ENCODE peak calls at places on chromosomes 16 and 17, in six cellular contexts. One of them, this sample, is unnamed.

GRCh38 chr17:48052956-48053757 is 5.0 kb downstream of the NFE2L1 start:
- DNase-seq in H1: no peak
- DNase-seq in GM12878: no peak
- DNase-seq in HepG2: peak
- DNase-seq in K562: no peak
- DNase-seq in SK-N-SH: peak
- DNase-seq in this sample: no peak

GRCh38 chr17:74108126-74108705 is 95.3 kb upstream of the RPL38 start:
- DNase-seq in H1: no peak
- DNase-seq in GM12878: no peak
- DNase-seq in HepG2: no peak
- DNase-seq in K562: no peak
- DNase-seq in SK-N-SH: no peak
- DNase-seq in this sample: no peak

GRCh38 chr16:3645504-3646347 is 8.8 kb upstream of the DNASE1 start:
- DNase-seq in H1: peak
- DNase-seq in GM12878: no peak
- DNase-seq in HepG2: no peak
- DNase-seq in K562: peak
- DNase-seq in SK-N-SH: no peak
- DNase-seq in this sample: no peak

GRCh38 chr17:59435238-59435637 is 103.8 kb downstream of the YPEL2 start:
- DNase-seq in H1: no peak
- DNase-seq in GM12878: no peak
- DNase-seq in HepG2: no peak
- DNase-seq in K562: no peak
- DNase-seq in SK-N-SH: no peak
- DNase-seq in this sample: no peak

GRCh38 chr16:75471723-75472634 is 7.5 kb upstream of the TMEM170A start:
- DNase-seq in H1: no peak
- DNase-seq in GM12878: no peak
- DNase-seq in HepG2: peak
- DNase-seq in K562: peak
- DNase-seq in SK-N-SH: peak
- DNase-seq in this sample: peak

GRCh38 chr16:72664122-72664479 is 383.8 kb downstream of the ZFHX3 start:
- DNase-seq in H1: no peak
- DNase-seq in GM12878: no peak
- DNase-seq in HepG2: no peak
- DNase-seq in K562: no peak
- DNase-seq in SK-N-SH: no peak
- DNase-seq in this sample: no peak

GRCh38 chr17:74089869-74090464 is 113.5 kb upstream of the RPL38 start:
- DNase-seq in H1: peak
- DNase-seq in GM12878: peak
- DNase-seq in HepG2: peak
- DNase-seq in K562: peak
- DNase-seq in SK-N-SH: peak
- DNase-seq in this sample: peak

GRCh38 chr16:72677662-72678447 is 370.1 kb downstream of the ZFHX3 start:
- DNase-seq in H1: no peak
- DNase-seq in GM12878: no peak
- DNase-seq in HepG2: peak
- DNase-seq in K562: no peak
- DNase-seq in SK-N-SH: no peak
- DNase-seq in this sample: no peak

GRCh38 chr16:71916397-71916920 is 21.1 kb downstream of the IST1 start:
- DNase-seq in H1: no peak
- DNase-seq in GM12878: no peak
- DNase-seq in HepG2: no peak
- DNase-seq in K562: no peak
- DNase-seq in SK-N-SH: no peak
- DNase-seq in this sample: no peak

GRCh38 chr16:569445-570254 is at the start of gene PIGQ:
- DNase-seq in H1: no peak
- DNase-seq in GM12878: no peak
- DNase-seq in HepG2: peak
- DNase-seq in K562: peak
- DNase-seq in SK-N-SH: peak
- DNase-seq in this sample: peak

GRCh38 chr16:1338119-1338730 is 4.8 kb downstream of the BAIAP3 start:
- DNase-seq in H1: no peak
- DNase-seq in GM12878: no peak
- DNase-seq in HepG2: peak
- DNase-seq in K562: no peak
- DNase-seq in SK-N-SH: peak
- DNase-seq in this sample: no peak

GRCh38 chr16:52405441-52405840 is 141.5 kb downstream of the TOX3 start:
- DNase-seq in H1: no peak
- DNase-seq in GM12878: no peak
- DNase-seq in HepG2: no peak
- DNase-seq in K562: no peak
- DNase-seq in SK-N-SH: no peak
- DNase-seq in this sample: no peak

GRCh38 chr17:80725532-80725931 is 180.9 kb downstream of the RPTOR start:
- DNase-seq in H1: no peak
- DNase-seq in GM12878: no peak
- DNase-seq in HepG2: no peak
- DNase-seq in K562: no peak
- DNase-seq in SK-N-SH: peak
- DNase-seq in this sample: no peak

GRCh38 chr16:82368041-82368440 is 198.0 kb upstream of the MPHOSPH6 start:
- DNase-seq in H1: no peak
- DNase-seq in GM12878: no peak
- DNase-seq in HepG2: peak
- DNase-seq in K562: peak
- DNase-seq in SK-N-SH: peak
- DNase-seq in this sample: peak

GRCh38 chr16:21167360-21167759 is 8.9 kb downstream of the LDAF1 start:
- DNase-seq in H1: no peak
- DNase-seq in GM12878: no peak
- DNase-seq in HepG2: no peak
- DNase-seq in K562: no peak
- DNase-seq in SK-N-SH: no peak
- DNase-seq in this sample: no peak

GRCh38 chr17:58517928-58518609 is 3.6 kb upstream of the MTMR4 start:
- DNase-seq in H1: peak
- DNase-seq in GM12878: peak
- DNase-seq in HepG2: peak
- DNase-seq in K562: peak
- DNase-seq in SK-N-SH: peak
- DNase-seq in this sample: peak

GRCh38 chr17:35769895-35770486 is 9.3 kb downstream of the C17orf50 start:
- DNase-seq in H1: no peak
- DNase-seq in GM12878: no peak
- DNase-seq in HepG2: no peak
- DNase-seq in K562: no peak
- DNase-seq in SK-N-SH: peak
- DNase-seq in this sample: no peak

GRCh38 chr17:59618894-59619312 is 792 bp upstream of the CLTC start:
- DNase-seq in H1: no peak
- DNase-seq in GM12878: no peak
- DNase-seq in HepG2: peak
- DNase-seq in K562: no peak
- DNase-seq in SK-N-SH: peak
- DNase-seq in this sample: no peak

GRCh38 chr17:37744961-37745800 is at the start of gene HNF1B:
- DNase-seq in H1: no peak
- DNase-seq in GM12878: no peak
- DNase-seq in HepG2: peak
- DNase-seq in K562: no peak
- DNase-seq in SK-N-SH: no peak
- DNase-seq in this sample: no peak

GRCh38 chr17:36723459-36723858 is 122.1 kb downstream of the MRM1 start:
- DNase-seq in H1: no peak
- DNase-seq in GM12878: no peak
- DNase-seq in HepG2: no peak
- DNase-seq in K562: no peak
- DNase-seq in SK-N-SH: no peak
- DNase-seq in this sample: no peak

GRCh38 chr17:3914319-3914685 is 2.0 kb downstream of the P2RX1 start:
- DNase-seq in H1: no peak
- DNase-seq in GM12878: peak
- DNase-seq in HepG2: no peak
- DNase-seq in K562: no peak
- DNase-seq in SK-N-SH: no peak
- DNase-seq in this sample: peak

GRCh38 chr16:83561876-83562275 is 245.9 kb upstream of the HSBP1 start:
- DNase-seq in H1: no peak
- DNase-seq in GM12878: no peak
- DNase-seq in HepG2: peak
- DNase-seq in K562: no peak
- DNase-seq in SK-N-SH: no peak
- DNase-seq in this sample: no peak

DNA sequence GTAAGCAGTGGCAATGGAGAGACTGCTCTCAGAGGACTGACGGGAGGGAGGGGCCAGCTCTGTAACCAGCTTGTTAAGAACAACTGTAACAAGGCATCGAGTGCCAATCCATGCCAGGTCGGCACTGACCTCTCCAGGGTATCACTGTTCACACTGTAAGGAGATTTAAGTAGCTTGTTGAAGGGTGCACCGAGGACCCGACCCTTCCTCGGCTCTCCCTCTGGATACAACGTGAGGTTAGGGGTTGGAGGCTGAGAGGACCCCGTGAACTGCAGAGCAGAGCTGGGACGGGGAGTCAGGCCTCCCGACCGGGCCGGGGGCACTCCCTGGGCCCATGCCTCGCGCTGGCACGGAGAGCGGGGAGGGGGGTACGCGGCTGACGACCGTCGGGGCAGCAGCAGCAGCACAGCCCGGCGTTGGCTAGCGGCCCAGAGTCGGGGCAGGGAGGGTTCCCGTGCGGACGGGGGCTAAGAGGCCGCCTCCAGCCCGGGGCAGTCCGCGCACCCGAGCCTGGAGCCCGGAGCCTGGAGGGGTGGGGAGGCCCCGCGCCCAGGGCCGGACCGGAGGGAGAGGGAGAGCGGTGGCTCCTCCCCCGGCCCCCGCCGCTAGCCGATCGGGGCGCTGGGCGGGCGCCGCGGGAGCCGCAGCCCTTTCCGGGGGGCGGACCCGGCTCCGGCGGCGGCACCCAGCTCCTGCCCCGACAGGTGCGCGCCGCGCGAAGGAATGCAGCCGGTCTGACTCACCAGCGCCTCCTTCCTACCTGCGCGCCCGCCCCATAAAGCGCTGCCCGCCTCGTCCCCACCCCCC is at the start of gene ITGB4:
- DNase-seq in H1: peak
- DNase-seq in GM12878: no peak
- DNase-seq in HepG2: peak
- DNase-seq in K562: peak
- DNase-seq in SK-N-SH: peak
- DNase-seq in this sample: peak
- TF ChIP-seq GABPA in H1: no peak
- TF ChIP-seq GABPA in GM12878: no peak
- TF ChIP-seq GABPA in HepG2: no peak
- TF ChIP-seq GABPA in K562: no peak
- TF ChIP-seq GABPA in SK-N-SH: no peak
- TF ChIP-seq GABPA in this sample: no peak

GRCh38 chr16:13307861-13308260 is 406.5 kb downstream of the SHISA9 start:
- DNase-seq in H1: no peak
- DNase-seq in GM12878: no peak
- DNase-seq in HepG2: no peak
- DNase-seq in K562: no peak
- DNase-seq in SK-N-SH: no peak
- DNase-seq in this sample: no peak
- TF ChIP-seq GABPA in H1: no peak
- TF ChIP-seq GABPA in GM12878: no peak
- TF ChIP-seq GABPA in HepG2: no peak
- TF ChIP-seq GABPA in K562: no peak
- TF ChIP-seq GABPA in SK-N-SH: no peak
- TF ChIP-seq GABPA in this sample: no peak

GRCh38 chr16:88120812-88121211 is 169.6 kb downstream of the BANP start:
- DNase-seq in H1: no peak
- DNase-seq in GM12878: no peak
- DNase-seq in HepG2: no peak
- DNase-seq in K562: no peak
- DNase-seq in SK-N-SH: no peak
- DNase-seq in this sample: no peak
- TF ChIP-seq GABPA in H1: no peak
- TF ChIP-seq GABPA in GM12878: no peak
- TF ChIP-seq GABPA in HepG2: no peak
- TF ChIP-seq GABPA in K562: no peak
- TF ChIP-seq GABPA in SK-N-SH: no peak
- TF ChIP-seq GABPA in this sample: no peak

GRCh38 chr16:28279006-28279405 is 13.3 kb upstream of the SBK1 start:
- DNase-seq in H1: no peak
- DNase-seq in GM12878: no peak
- DNase-seq in HepG2: no peak
- DNase-seq in K562: no peak
- DNase-seq in SK-N-SH: no peak
- DNase-seq in this sample: no peak

GRCh38 chr16:28276301-28276700 is 16.0 kb upstream of the SBK1 start:
- DNase-seq in H1: no peak
- DNase-seq in GM12878: no peak
- DNase-seq in HepG2: no peak
- DNase-seq in K562: no peak
- DNase-seq in SK-N-SH: no peak
- DNase-seq in this sample: no peak

GRCh38 chr16:28280881-28281836 is 11.2 kb upstream of the SBK1 start:
- DNase-seq in H1: no peak
- DNase-seq in GM12878: no peak
- DNase-seq in HepG2: no peak
- DNase-seq in K562: no peak
- DNase-seq in SK-N-SH: no peak
- DNase-seq in this sample: no peak

GRCh38 chr16:28274676-28275075 is 17.6 kb upstream of the SBK1 start:
- DNase-seq in H1: no peak
- DNase-seq in GM12878: no peak
- DNase-seq in HepG2: no peak
- DNase-seq in K562: no peak
- DNase-seq in SK-N-SH: no peak
- DNase-seq in this sample: no peak

DNA sequence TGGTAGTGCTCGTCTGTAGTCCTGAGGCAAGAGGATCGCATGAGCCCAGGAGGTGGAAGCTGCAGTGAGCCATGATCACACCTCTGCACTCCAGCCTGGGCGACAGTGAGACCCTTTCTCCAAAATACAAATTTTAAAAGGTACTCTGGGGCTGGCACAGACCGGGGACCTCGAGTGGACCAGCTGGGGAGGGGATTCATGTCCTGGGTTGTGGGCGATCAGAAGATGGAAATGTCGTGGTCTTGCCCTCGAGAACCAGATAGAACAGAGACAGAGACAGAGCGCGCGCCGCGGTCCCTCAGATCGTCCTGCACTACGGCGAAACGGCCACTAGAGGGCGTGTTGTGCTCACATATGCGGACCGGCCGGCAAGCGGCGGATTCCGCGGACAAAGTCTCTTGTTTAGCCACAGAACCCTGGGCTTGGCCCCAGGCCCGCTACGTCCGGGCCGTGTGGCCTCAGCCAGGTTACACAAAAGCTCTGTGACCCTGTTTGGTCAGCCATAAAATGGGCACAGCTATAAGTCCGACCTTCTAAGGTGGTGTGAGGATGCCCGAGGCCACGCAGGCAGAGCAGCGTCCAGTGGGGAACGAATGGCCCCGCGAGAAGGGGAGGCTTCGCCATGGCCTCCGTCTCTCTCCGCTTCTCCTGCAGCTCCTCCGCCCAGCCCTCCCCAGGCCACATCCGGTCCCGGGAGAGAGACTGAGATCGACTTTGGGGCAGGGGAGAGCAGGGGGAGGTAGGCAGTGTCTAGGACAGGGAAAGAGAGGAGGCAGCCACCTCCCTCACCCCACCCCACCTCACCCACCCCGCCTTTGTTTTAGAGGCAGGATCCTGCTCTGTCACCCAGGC is 14.6 kb upstream of the SBK1 start:
- DNase-seq in H1: peak
- DNase-seq in GM12878: peak
- DNase-seq in HepG2: peak
- DNase-seq in K562: peak
- DNase-seq in SK-N-SH: peak
- DNase-seq in this sample: peak
- TF ChIP-seq GABPA in H1: peak
- TF ChIP-seq GABPA in GM12878: no peak
- TF ChIP-seq GABPA in HepG2: no peak
- TF ChIP-seq GABPA in K562: peak
- TF ChIP-seq GABPA in SK-N-SH: no peak
- TF ChIP-seq GABPA in this sample: no peak

This sample was measured in HL-60.